ENCODE peak calls at places on chromosomes 13 and 19, in five cellular contexts. E, C, V, B and X are unnamed samples.

GRCh38 chr13:107373551-107373950 is 805.6 kb upstream of the ARGLU1 start:
- DNase-seq in E (no peak), C (no peak), V (peak; percentile 51), B (no peak), X (peak; percentile 0)

GRCh38 chr19:8192227-8192820 is 16.8 kb upstream of the CERS4 start:
- DNase-seq in E (no peak), C (no peak), V (no peak), B (no peak), X (no peak)

GRCh38 chr13:48567521-48568331 is 34.8 kb upstream of the RCBTB2 start:
- DNase-seq in E (no peak), C (no peak), V (peak; percentile 65), B (no peak), X (no peak)

GRCh38 chr19:5046339-5047039 is 77.6 kb downstream of the KDM4B start:
- DNase-seq in E (no peak), C (no peak), V (peak; percentile 66), B (no peak), X (peak; percentile 17)

GRCh38 chr19:41554902-41555301 is 21.1 kb upstream of the CEACAM21 start:
- DNase-seq in E (no peak), C (no peak), V (no peak), B (no peak), X (no peak)

GRCh38 chr19:57829316-57829715 is 783 bp upstream of the ZNF587B start:
- DNase-seq in E (no peak), C (no peak), V (no peak), B (no peak), X (no peak)

GRCh38 chr13:85314686-85315085 is 484.5 kb downstream of the SLITRK6 start:
- DNase-seq in E (no peak), C (no peak), V (no peak), B (no peak), X (no peak)

GRCh38 chr13:93559718-93560117 is 333.1 kb downstream of the GPC6 start:
- DNase-seq in E (no peak), C (no peak), V (peak; percentile 69), B (no peak), X (peak; percentile 92)

GRCh38 chr13:83740622-83741021 is 141.7 kb downstream of the SLITRK1 start:
- DNase-seq in E (no peak), C (no peak), V (no peak), B (no peak), X (no peak)

GRCh38 chr19:33397536-33398360 is 24.2 kb downstream of the CEBPG start:
- DNase-seq in E (no peak), C (no peak), V (no peak), B (no peak), X (no peak)

GRCh38 chr19:18514800-18515682 is 6.8 kb downstream of the ELL start:
- DNase-seq in E (no peak), C (no peak), V (peak; percentile 77), B (no peak), X (no peak)

GRCh38 chr13:27203854-27204253 is 32.2 kb upstream of the USP12 start:
- DNase-seq in E (no peak), C (no peak), V (peak; percentile 57), B (no peak), X (peak; percentile 15)

GRCh38 chr13:32362574-32362973 is 47.3 kb downstream of the BRCA2 start:
- DNase-seq in E (no peak), C (no peak), V (no peak), B (no peak), X (no peak)

GRCh38 chr13:33053397-33054066 is 37.3 kb downstream of the KL start:
- DNase-seq in E (no peak), C (no peak), V (no peak), B (no peak), X (no peak)

GRCh38 chr13:67299072-67299635 is 69.0 kb upstream of the PCDH9 start:
- DNase-seq in E (no peak), C (no peak), V (peak; percentile 98), B (no peak), X (peak; percentile 64)

GRCh38 chr13:43316997-43317396 is 293.6 kb downstream of the DNAJC15 start:
- DNase-seq in E (no peak), C (no peak), V (peak; percentile 72), B (no peak), X (no peak)

GRCh38 chr13:23506821-23507210 is 63.4 kb upstream of the TNFRSF19 start:
- DNase-seq in E (no peak), C (no peak), V (peak; percentile 86), B (no peak), X (no peak)

GRCh38 chr19:29896790-29897189 is 45.2 kb upstream of the URI1 start:
- DNase-seq in E (no peak), C (no peak), V (no peak), B (no peak), X (no peak)

GRCh38 chr13:41332829-41333228 is 21.8 kb downstream of the NAA16 start:
- DNase-seq in E (no peak), C (no peak), V (no peak), B (no peak), X (no peak)

GRCh38 chr13:33401238-33401637 is 115.7 kb upstream of the STARD13 start:
- DNase-seq in E (no peak), C (no peak), V (no peak), B (no peak), X (no peak)

GRCh38 chr19:13839193-13839937 is 37.6 kb upstream of the NANOS3 start:
- DNase-seq in E (peak; percentile 91), C (peak; percentile 78), V (peak; percentile 93), B (peak; percentile 81), X (peak; percentile 83)

GRCh38 chr13:59459972-59460371 is 703.8 kb downstream of the DIAPH3 start:
- DNase-seq in E (no peak), C (no peak), V (peak; percentile 33), B (no peak), X (no peak)

GRCh38 chr19:49436381-49437017 is 4.8 kb downstream of the SLC17A7 start:
- DNase-seq in E (peak; percentile 73), C (peak; percentile 40), V (no peak), B (no peak), X (no peak)

GRCh38 chr19:3448616-3449334 is 31.6 kb downstream of the SMIM24 start:
- DNase-seq in E (no peak), C (no peak), V (no peak), B (no peak), X (no peak)

GRCh38 chr19:58059003-58059671 is at the start of gene ZNF135:
- DNase-seq in E (peak; percentile 71), C (peak; percentile 35), V (peak; percentile 82), B (peak; percentile 41), X (peak; percentile 6)

GRCh38 chr19:50258918-50259372 is 55.5 kb downstream of the MYH14 start:
- DNase-seq in E (no peak), C (no peak), V (peak; percentile 10), B (no peak), X (no peak)

GRCh38 chr13:46748300-46748699 is 48.7 kb downstream of the ESD start:
- DNase-seq in E (no peak), C (no peak), V (no peak), B (no peak), X (no peak)

GRCh38 chr13:26310470-26310869 is 56.5 kb downstream of the CDK8 start:
- DNase-seq in E (no peak), C (no peak), V (no peak), B (no peak), X (no peak)

GRCh38 chr19:13621413-13621812 is 115.1 kb upstream of the CACNA1A start:
- DNase-seq in E (peak; percentile 62), C (no peak), V (peak; percentile 93), B (no peak), X (peak; percentile 98)

GRCh38 chr13:111304041-111304544 is 16.3 kb upstream of the TEX29 start:
- DNase-seq in E (no peak), C (no peak), V (no peak), B (no peak), X (no peak)

GRCh38 chr13:49938274-49938673 is 2.1 kb upstream of the SPRYD7 start:
- DNase-seq in E (no peak), C (no peak), V (no peak), B (no peak), X (no peak)

GRCh38 chr13:58907347-58907746 is 1256.4 kb downstream of the DIAPH3 start:
- DNase-seq in E (no peak), C (no peak), V (peak; percentile 18), B (no peak), X (no peak)

GRCh38 chr13:22031702-22032286 is 360.9 kb downstream of the FGF9 start:
- DNase-seq in E (no peak), C (no peak), V (no peak), B (no peak), X (no peak)

GRCh38 chr13:37681295-37682032 is 82.9 kb upstream of the POSTN start:
- DNase-seq in E (no peak), C (no peak), V (peak; percentile 96), B (no peak), X (no peak)

GRCh38 chr19:31350033-31350692 is 927 bp upstream of the TSHZ3 start:
- DNase-seq in E (peak; percentile 48), C (no peak), V (peak; percentile 42), B (no peak), X (no peak)

GRCh38 chr13:57286511-57287098 is 119.6 kb downstream of the PRR20E start:
- DNase-seq in E (no peak), C (no peak), V (no peak), B (no peak), X (no peak)

GRCh38 chr19:16661480-16662034 is 618 bp downstream of the TMEM38A start:
- DNase-seq in E (peak; percentile 33), C (no peak), V (peak; percentile 5), B (no peak), X (no peak)